ENCODE peak calls at places on chromosomes 3 and 15, in five cellular contexts. D is MM.1S, R is IMR-90, Q is neural progenitor cell, E is K562. G is an unnamed sample.
A peak's percentile ranks its signal among the peaks of the same experiment; 100 is the strongest.

GRCh38 chr15:90903733-90904536 is 833 bp downstream of the MAN2A2 start:
- DNase-seq in R (no peak), D (peak; percentile 54), Q (peak; percentile 58), E (peak; percentile 49), G (no peak)

GRCh38 chr3:137110392-137110996 is 152.7 kb downstream of the IL20RB start:
- DNase-seq in D (peak; percentile 53), Q (peak; percentile 58), R (peak; percentile 33), E (peak; percentile 28), G (peak; percentile 27)

GRCh38 chr3:55567615-55568014 is 80.5 kb upstream of the WNT5A start:
- DNase-seq in E (no peak), R (peak; percentile 57), D (no peak), Q (no peak), G (no peak)

GRCh38 chr15:62112616-62113593 is 46.1 kb downstream of the C2CD4A start:
- DNase-seq in D (no peak), E (no peak), Q (no peak), R (peak; percentile 81), G (no peak)

GRCh38 chr15:71194286-71194685 is 79.0 kb downstream of the THSD4 start:
- DNase-seq in E (no peak), Q (no peak), D (no peak), R (no peak), G (no peak)

GRCh38 chr15:29942144-29942543 is 119.9 kb upstream of the TJP1 start:
- DNase-seq in R (no peak), D (no peak), Q (peak; percentile 24), E (no peak), G (no peak)

GRCh38 chr3:126357299-126358037 is at the start of gene KLF15:
- DNase-seq in D (peak; percentile 92), Q (peak; percentile 97), R (peak; percentile 72), E (peak; percentile 88), G (peak; percentile 91)

GRCh38 chr3:12869025-12869695 is 27.8 kb upstream of the RPL32 start:
- DNase-seq in R (no peak), D (peak; percentile 31), E (peak; percentile 91), Q (peak; percentile 93), G (peak; percentile 46)

GRCh38 chr3:155912574-155913190 is 42.2 kb downstream of the GMPS start:
- DNase-seq in R (peak; percentile 39), D (no peak), E (no peak), Q (no peak), G (no peak)

GRCh38 chr15:89379423-89379735 is 44.8 kb upstream of the POLG start:
- DNase-seq in Q (no peak), E (no peak), R (no peak), D (no peak), G (no peak)

GRCh38 chr3:72664576-72664975 is 183.7 kb downstream of the SHQ1 start:
- DNase-seq in R (no peak), E (no peak), D (no peak), Q (no peak), G (no peak)

GRCh38 chr3:158084661-158085060 is 21.6 kb downstream of the SHOX2 start:
- DNase-seq in E (no peak), D (no peak), R (no peak), Q (no peak), G (no peak)

GRCh38 chr3:196499807-196500524 is 3.6 kb downstream of the RNF168 start:
- DNase-seq in R (no peak), E (no peak), Q (no peak), D (no peak), G (no peak)

DNA sequence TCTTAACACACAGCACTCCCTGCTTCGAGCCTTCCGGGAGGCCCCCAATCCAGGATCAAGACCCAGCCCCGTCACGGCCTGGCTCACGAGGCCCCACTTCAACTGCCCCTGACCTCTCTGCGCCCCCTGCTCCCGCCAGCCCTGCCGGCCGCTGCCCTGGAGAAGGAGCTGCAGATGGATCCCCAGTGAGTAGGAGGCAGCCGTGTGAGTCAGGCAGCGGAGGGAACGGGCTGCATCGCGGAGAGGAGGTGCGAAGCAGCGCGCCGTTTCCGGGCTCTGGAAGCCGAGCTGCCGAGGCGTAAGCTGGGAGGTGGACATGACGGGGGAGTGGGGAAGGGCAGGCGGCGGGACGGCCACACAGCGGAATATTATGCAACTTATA is 133.4 kb downstream of the TPRA1 start:
- DNase-seq in D (no peak), R (peak; percentile 60), Q (peak; percentile 73), E (no peak), G (no peak)
- H3K4me2 ChIP-seq in D (no peak overlapping the region), R (peak overlapping the region; percentile 46), Q (peak overlapping the region; percentile 94), E (no peak overlapping the region), G (no peak overlapping the region)

DNA sequence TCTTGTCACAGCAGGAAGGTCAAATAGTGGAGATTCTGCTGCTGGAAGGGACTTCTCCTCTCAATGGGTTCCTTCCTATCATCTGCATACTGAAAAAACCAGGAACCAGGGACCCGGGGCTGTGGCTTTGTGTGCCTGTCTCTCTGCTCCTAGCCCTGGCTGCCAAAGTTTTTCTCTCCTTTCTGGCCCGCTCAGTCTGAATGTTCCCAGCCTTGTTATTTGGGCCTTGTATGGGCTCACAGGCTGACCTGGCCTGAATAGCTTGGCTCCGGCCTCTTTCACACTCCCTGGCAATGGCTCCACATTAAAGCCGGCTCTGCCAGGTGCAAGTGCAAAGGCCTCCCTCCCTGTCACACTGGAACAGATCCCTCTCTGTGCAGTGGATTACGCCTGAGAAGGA is 94.6 kb downstream of the LRIG1 start:
- DNase-seq in Q (no peak), D (no peak), R (no peak), E (no peak), G (no peak)
- H3K4me2 ChIP-seq in Q (no peak overlapping the region), D (no peak overlapping the region), R (no peak overlapping the region), E (no peak overlapping the region), G (no peak overlapping the region)

DNA sequence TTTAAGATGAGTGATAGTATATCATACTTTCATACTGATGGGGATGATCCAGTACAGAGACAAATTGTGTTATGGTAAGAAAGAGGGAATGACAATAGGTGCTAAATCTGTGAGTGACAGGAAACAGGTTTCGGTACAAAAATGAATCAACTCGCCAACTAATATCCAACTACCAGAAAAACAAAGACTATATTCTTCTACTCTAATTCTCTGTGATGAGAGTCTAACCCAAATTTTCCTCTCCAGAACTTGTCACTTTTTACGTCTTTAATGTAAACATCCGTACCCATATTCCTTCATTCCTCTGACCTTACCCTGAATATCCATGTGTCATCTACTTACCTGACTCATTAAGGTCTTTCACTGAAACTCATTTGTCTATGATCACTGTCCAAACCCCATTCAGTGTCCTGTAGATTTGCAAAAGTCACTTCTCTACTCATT is 39.6 kb downstream of the SCAPER start:
- DNase-seq in D (no peak), R (peak; percentile 0), E (no peak), Q (no peak), G (no peak)
- H3K4me2 ChIP-seq in D (no peak overlapping the region), R (no peak overlapping the region), E (no peak overlapping the region), Q (no peak overlapping the region), G (no peak overlapping the region)

GRCh38 chr15:59166601-59167265 is 39.9 kb upstream of the LDHAL6B start:
- DNase-seq in Q (no peak), E (no peak), R (no peak), D (no peak), G (no peak)

GRCh38 chr15:59170998-59171397 is 35.6 kb upstream of the LDHAL6B start:
- DNase-seq in R (no peak), Q (no peak), E (no peak), D (no peak), G (no peak)

GRCh38 chr15:59170295-59170881 is 36.3 kb upstream of the LDHAL6B start:
- DNase-seq in R (no peak), Q (peak; percentile 27), E (no peak), D (no peak), G (no peak)

GRCh38 chr15:59168536-59168935 is 38.1 kb upstream of the LDHAL6B start:
- DNase-seq in R (peak; percentile 63), Q (no peak), E (no peak), D (no peak), G (no peak)

GRCh38 chr15:59169337-59169736 is 37.3 kb upstream of the LDHAL6B start:
- DNase-seq in Q (no peak), D (no peak), R (peak; percentile 86), E (no peak), G (no peak)
- H3K4me2 ChIP-seq in Q (no peak overlapping the region), D (no peak overlapping the region), R (no peak overlapping the region), E (no peak overlapping the region), G (no peak overlapping the region)

GRCh38 chr3:57981483-57982087 is 26.6 kb upstream of the FLNB start:
- DNase-seq in Q (no peak), R (no peak), E (no peak), D (no peak), G (no peak)
- H3K4me2 ChIP-seq in Q (no peak overlapping the region), R (no peak overlapping the region), E (no peak overlapping the region), D (no peak overlapping the region), G (no peak overlapping the region)

DNA sequence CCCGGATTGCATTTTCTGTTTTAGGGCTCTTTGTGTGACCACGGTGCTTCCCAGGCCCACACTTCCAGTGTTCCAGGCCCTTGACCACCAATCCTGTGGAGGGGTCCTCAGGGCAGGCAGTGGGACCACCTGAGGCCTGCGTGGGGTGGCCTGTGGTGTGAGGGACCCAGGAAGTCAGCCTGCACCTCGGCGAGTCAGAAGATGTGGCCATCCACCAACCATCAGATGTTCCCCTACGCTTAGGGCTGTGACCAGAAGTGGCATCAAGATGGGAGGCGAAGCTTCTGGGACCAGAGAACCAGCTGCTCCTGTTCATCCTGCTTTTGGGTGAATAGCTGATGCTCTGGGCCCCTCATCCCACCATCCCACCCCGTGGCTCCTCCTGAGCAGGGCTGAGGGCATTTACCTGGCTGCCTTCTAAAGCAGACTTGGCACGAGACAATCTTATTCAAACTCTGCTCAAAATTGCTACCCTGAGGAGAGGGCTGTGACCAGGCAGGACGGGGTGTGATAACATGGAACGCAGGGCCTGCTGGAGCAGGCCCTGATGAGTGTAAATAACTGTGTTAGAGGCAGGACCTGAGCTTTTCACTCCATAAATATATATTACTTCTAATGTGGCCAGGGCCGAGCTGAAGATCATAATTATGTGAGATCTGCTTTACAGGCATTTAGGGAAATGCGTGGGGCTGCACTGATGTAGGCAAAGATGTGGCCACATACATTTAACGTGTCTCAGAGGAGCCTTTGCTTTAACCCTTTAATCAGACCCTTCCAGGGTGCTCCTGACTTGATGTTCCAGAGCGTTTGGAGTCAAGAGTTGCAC is 28.8 kb downstream of the SMAD3 start:
- DNase-seq in D (no peak), R (no peak), Q (no peak), E (no peak), G (no peak)
- H3K4me2 ChIP-seq in D (no peak overlapping the region), R (no peak overlapping the region), Q (no peak overlapping the region), E (no peak overlapping the region), G (peak overlapping the region; percentile 84)

DNA sequence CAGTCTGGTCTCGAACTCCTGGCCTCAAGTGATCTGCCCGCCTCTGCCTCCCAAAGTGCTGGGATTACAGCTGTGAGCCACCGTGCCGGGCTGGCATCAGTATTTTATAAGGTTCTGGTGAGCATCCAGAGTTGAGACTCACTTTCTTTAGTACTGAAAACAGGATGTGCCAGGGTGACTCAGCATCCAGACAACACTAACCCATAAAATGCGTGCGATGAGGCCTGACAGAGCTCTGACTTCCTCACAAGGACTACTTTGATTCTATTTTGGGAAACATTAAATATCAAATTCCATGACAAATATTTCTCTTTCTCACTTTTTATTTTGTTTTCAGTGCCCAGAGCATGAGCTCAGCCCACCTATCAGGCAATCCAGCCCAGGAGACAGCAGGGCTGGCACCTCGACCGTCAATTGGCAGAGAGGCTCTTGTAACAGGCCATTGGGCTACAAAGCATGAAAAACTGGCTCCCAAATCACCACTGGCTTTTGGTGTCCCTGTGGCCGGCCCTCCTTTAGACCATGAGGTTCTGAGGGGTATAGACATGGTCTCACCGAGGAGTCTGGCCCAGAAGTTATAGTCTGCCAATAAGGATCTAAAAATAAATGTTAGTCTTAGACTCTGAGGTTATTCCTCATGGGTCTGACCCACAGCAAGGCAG is 75.0 kb downstream of the FEM1B start:
- DNase-seq in R (peak; percentile 98), D (no peak), E (no peak), Q (no peak), G (peak; percentile 48)
- H3K4me2 ChIP-seq in R (no peak overlapping the region), D (no peak overlapping the region), E (no peak overlapping the region), Q (no peak overlapping the region), G (peak overlapping the region; percentile 13)

GRCh38 chr3:160587105-160587504 is 21.7 kb upstream of the KPNA4 start:
- DNase-seq in Q (no peak), R (no peak), D (no peak), E (no peak), G (no peak)
- H3K4me2 ChIP-seq in Q (no peak overlapping the region), R (no peak overlapping the region), D (no peak overlapping the region), E (no peak overlapping the region), G (no peak overlapping the region)

G was measured in OCI-LY7.